ENCODE peak calls at places on chromosomes 7 and 10, in seven cellular contexts. One of them, this sample, is unnamed.

GRCh38 chr10:83592337-83592935 is 546.9 kb upstream of the GHITM start:
- DNase-seq in GM06990: no peak
- DNase-seq in transverse colon: no peak
- DNase-seq in fibroblast of pulmonary artery: no peak
- DNase-seq in nephron progenitor cell: no peak
- DNase-seq in body of pancreas: no peak
- DNase-seq in progenitor cell of endocrine pancreas: no peak
- DNase-seq in this sample: no peak

GRCh38 chr7:34327681-34328080 is 330.3 kb upstream of the NPSR1 start:
- DNase-seq in GM06990: no peak
- DNase-seq in transverse colon: no peak
- DNase-seq in fibroblast of pulmonary artery: no peak
- DNase-seq in nephron progenitor cell: no peak
- DNase-seq in body of pancreas: no peak
- DNase-seq in progenitor cell of endocrine pancreas: no peak
- DNase-seq in this sample: no peak

GRCh38 chr10:91479583-91479982 is 69.4 kb downstream of the HECTD2 start:
- DNase-seq in GM06990: no peak
- DNase-seq in transverse colon: no peak
- DNase-seq in fibroblast of pulmonary artery: no peak
- DNase-seq in nephron progenitor cell: no peak
- DNase-seq in body of pancreas: no peak
- DNase-seq in progenitor cell of endocrine pancreas: no peak
- DNase-seq in this sample: no peak

GRCh38 chr7:4270941-4271715 is 411.0 kb upstream of the FOXK1 start:
- DNase-seq in GM06990: no peak
- DNase-seq in transverse colon: no peak
- DNase-seq in fibroblast of pulmonary artery: no peak
- DNase-seq in nephron progenitor cell: no peak
- DNase-seq in body of pancreas: no peak
- DNase-seq in progenitor cell of endocrine pancreas: no peak
- DNase-seq in this sample: no peak

GRCh38 chr7:64887756-64888508 is 15.1 kb upstream of the ZNF273 start:
- DNase-seq in GM06990: no peak
- DNase-seq in transverse colon: peak; percentile 60
- DNase-seq in fibroblast of pulmonary artery: no peak
- DNase-seq in nephron progenitor cell: peak; percentile 42
- DNase-seq in body of pancreas: peak; percentile 52
- DNase-seq in progenitor cell of endocrine pancreas: no peak
- DNase-seq in this sample: no peak

GRCh38 chr10:86586516-86586915 is 64.9 kb upstream of the WAPL start:
- DNase-seq in GM06990: no peak
- DNase-seq in transverse colon: no peak
- DNase-seq in fibroblast of pulmonary artery: no peak
- DNase-seq in nephron progenitor cell: no peak
- DNase-seq in body of pancreas: no peak
- DNase-seq in progenitor cell of endocrine pancreas: no peak
- DNase-seq in this sample: no peak

GRCh38 chr7:4665661-4666060 is 16.4 kb upstream of the FOXK1 start:
- DNase-seq in GM06990: no peak
- DNase-seq in transverse colon: no peak
- DNase-seq in fibroblast of pulmonary artery: peak; percentile 95
- DNase-seq in nephron progenitor cell: no peak
- DNase-seq in body of pancreas: no peak
- DNase-seq in progenitor cell of endocrine pancreas: no peak
- DNase-seq in this sample: no peak

GRCh38 chr7:34343667-34344066 is 314.4 kb upstream of the NPSR1 start:
- DNase-seq in GM06990: no peak
- DNase-seq in transverse colon: no peak
- DNase-seq in fibroblast of pulmonary artery: no peak
- DNase-seq in nephron progenitor cell: no peak
- DNase-seq in body of pancreas: no peak
- DNase-seq in progenitor cell of endocrine pancreas: no peak
- DNase-seq in this sample: no peak

GRCh38 chr7:134422646-134423045 is 36.3 kb downstream of the AKR1B1 start:
- DNase-seq in GM06990: no peak
- DNase-seq in transverse colon: no peak
- DNase-seq in fibroblast of pulmonary artery: no peak
- DNase-seq in nephron progenitor cell: peak; percentile 12
- DNase-seq in body of pancreas: no peak
- DNase-seq in progenitor cell of endocrine pancreas: no peak
- DNase-seq in this sample: no peak

GRCh38 chr10:76031099-76031498 is 599.7 kb downstream of the LRMDA start:
- DNase-seq in GM06990: no peak
- DNase-seq in transverse colon: no peak
- DNase-seq in fibroblast of pulmonary artery: no peak
- DNase-seq in nephron progenitor cell: no peak
- DNase-seq in body of pancreas: no peak
- DNase-seq in progenitor cell of endocrine pancreas: no peak
- DNase-seq in this sample: no peak

GRCh38 chr7:112161253-112162160 is 44.7 kb downstream of the DOCK4 start:
- DNase-seq in GM06990: no peak
- DNase-seq in transverse colon: no peak
- DNase-seq in fibroblast of pulmonary artery: peak; percentile 18
- DNase-seq in nephron progenitor cell: no peak
- DNase-seq in body of pancreas: no peak
- DNase-seq in progenitor cell of endocrine pancreas: no peak
- DNase-seq in this sample: no peak

GRCh38 chr7:102119213-102119651 is 167.4 kb upstream of the SH2B2 start:
- DNase-seq in GM06990: no peak
- DNase-seq in transverse colon: no peak
- DNase-seq in fibroblast of pulmonary artery: peak; percentile 72
- DNase-seq in nephron progenitor cell: no peak
- DNase-seq in body of pancreas: no peak
- DNase-seq in progenitor cell of endocrine pancreas: no peak
- DNase-seq in this sample: no peak

GRCh38 chr10:5622186-5622585 is 44.2 kb downstream of the ASB13 start:
- DNase-seq in GM06990: no peak
- DNase-seq in transverse colon: no peak
- DNase-seq in fibroblast of pulmonary artery: no peak
- DNase-seq in nephron progenitor cell: no peak
- DNase-seq in body of pancreas: no peak
- DNase-seq in progenitor cell of endocrine pancreas: no peak
- DNase-seq in this sample: no peak

GRCh38 chr7:153386581-153386980 is 627.0 kb downstream of the ACTR3B start:
- DNase-seq in GM06990: no peak
- DNase-seq in transverse colon: no peak
- DNase-seq in fibroblast of pulmonary artery: no peak
- DNase-seq in nephron progenitor cell: no peak
- DNase-seq in body of pancreas: no peak
- DNase-seq in progenitor cell of endocrine pancreas: no peak
- DNase-seq in this sample: no peak

GRCh38 chr7:95469850-95470249 is 15.9 kb upstream of the ASB4 start:
- DNase-seq in GM06990: no peak
- DNase-seq in transverse colon: no peak
- DNase-seq in fibroblast of pulmonary artery: no peak
- DNase-seq in nephron progenitor cell: peak; percentile 8
- DNase-seq in body of pancreas: no peak
- DNase-seq in progenitor cell of endocrine pancreas: no peak
- DNase-seq in this sample: no peak

GRCh38 chr10:27558612-27559020 is 54.5 kb downstream of the RAB18 start:
- DNase-seq in GM06990: no peak
- DNase-seq in transverse colon: peak; percentile 58
- DNase-seq in fibroblast of pulmonary artery: peak; percentile 61
- DNase-seq in nephron progenitor cell: peak; percentile 55
- DNase-seq in body of pancreas: peak; percentile 70
- DNase-seq in progenitor cell of endocrine pancreas: peak; percentile 18
- DNase-seq in this sample: peak; percentile 59

GRCh38 chr10:58856508-58857240 is 319.8 kb upstream of the PHYHIPL start:
- DNase-seq in GM06990: no peak
- DNase-seq in transverse colon: no peak
- DNase-seq in fibroblast of pulmonary artery: peak; percentile 95
- DNase-seq in nephron progenitor cell: no peak
- DNase-seq in body of pancreas: peak; percentile 74
- DNase-seq in progenitor cell of endocrine pancreas: no peak
- DNase-seq in this sample: no peak

GRCh38 chr10:104922810-104923209 is 281.7 kb downstream of the SORCS3 start:
- DNase-seq in GM06990: peak; percentile 51
- DNase-seq in transverse colon: no peak
- DNase-seq in fibroblast of pulmonary artery: no peak
- DNase-seq in nephron progenitor cell: no peak
- DNase-seq in body of pancreas: no peak
- DNase-seq in progenitor cell of endocrine pancreas: no peak
- DNase-seq in this sample: peak; percentile 12

GRCh38 chr10:112721080-112721698 is 228.9 kb upstream of the TCF7L2 start:
- DNase-seq in GM06990: peak; percentile 9
- DNase-seq in transverse colon: no peak
- DNase-seq in fibroblast of pulmonary artery: peak; percentile 71
- DNase-seq in nephron progenitor cell: peak; percentile 7
- DNase-seq in body of pancreas: peak; percentile 49
- DNase-seq in progenitor cell of endocrine pancreas: no peak
- DNase-seq in this sample: peak; percentile 30
- TF ChIP-seq CTCF in GM06990: peak; percentile 64
- TF ChIP-seq CTCF in transverse colon: peak; percentile 62
- TF ChIP-seq CTCF in fibroblast of pulmonary artery: peak; percentile 77
- TF ChIP-seq CTCF in nephron progenitor cell: peak; percentile 61
- TF ChIP-seq CTCF in body of pancreas: peak; percentile 71
- TF ChIP-seq CTCF in progenitor cell of endocrine pancreas: peak; percentile 56
- TF ChIP-seq CTCF in this sample: peak; percentile 44

GRCh38 chr7:108247646-108248045 is 117.5 kb upstream of the LAMB4 start:
- DNase-seq in GM06990: no peak
- DNase-seq in transverse colon: no peak
- DNase-seq in fibroblast of pulmonary artery: peak; percentile 78
- DNase-seq in nephron progenitor cell: no peak
- DNase-seq in body of pancreas: no peak
- DNase-seq in progenitor cell of endocrine pancreas: no peak
- DNase-seq in this sample: no peak

GRCh38 chr7:108244110-108244509 is 113.9 kb upstream of the LAMB4 start:
- DNase-seq in GM06990: no peak
- DNase-seq in transverse colon: no peak
- DNase-seq in fibroblast of pulmonary artery: no peak
- DNase-seq in nephron progenitor cell: no peak
- DNase-seq in body of pancreas: no peak
- DNase-seq in progenitor cell of endocrine pancreas: no peak
- DNase-seq in this sample: no peak

GRCh38 chr7:108248418-108248817 is 118.3 kb upstream of the LAMB4 start:
- DNase-seq in GM06990: no peak
- DNase-seq in transverse colon: no peak
- DNase-seq in fibroblast of pulmonary artery: no peak
- DNase-seq in nephron progenitor cell: no peak
- DNase-seq in body of pancreas: no peak
- DNase-seq in progenitor cell of endocrine pancreas: no peak
- DNase-seq in this sample: no peak

GRCh38 chr7:108245523-108246226 is 115.5 kb upstream of the LAMB4 start:
- DNase-seq in GM06990: no peak
- DNase-seq in transverse colon: no peak
- DNase-seq in fibroblast of pulmonary artery: no peak
- DNase-seq in nephron progenitor cell: no peak
- DNase-seq in body of pancreas: no peak
- DNase-seq in progenitor cell of endocrine pancreas: no peak
- DNase-seq in this sample: no peak

DNA sequence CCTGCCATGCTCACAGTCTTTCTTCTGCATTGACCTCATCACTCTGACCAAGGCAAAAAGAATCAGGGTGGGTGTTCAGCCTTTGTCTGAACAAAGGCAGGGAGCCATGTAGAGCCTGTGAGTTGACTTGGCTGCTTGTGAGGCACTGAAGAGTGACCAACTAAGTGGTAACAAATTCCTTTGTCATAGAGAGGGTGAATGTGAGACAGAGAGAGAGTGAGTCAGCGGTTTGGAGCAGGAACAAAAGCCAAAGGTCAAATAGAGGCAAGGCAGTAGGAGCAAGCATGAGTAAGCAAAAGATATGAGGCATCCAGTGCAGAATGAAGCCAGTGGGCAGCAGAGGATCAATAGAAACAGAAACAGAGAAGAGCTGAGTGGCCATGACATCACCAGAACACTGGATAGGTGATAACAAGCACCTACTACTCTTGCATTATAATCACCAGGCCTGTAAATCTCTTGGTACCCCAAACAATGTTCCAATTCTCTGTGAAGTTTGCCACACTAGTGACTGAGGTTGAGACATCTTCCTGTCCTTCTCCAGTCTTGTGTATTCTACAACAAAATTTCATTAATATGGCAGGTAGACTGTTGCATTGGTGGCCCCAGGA is 116.2 kb upstream of the LAMB4 start:
- DNase-seq in GM06990: peak; percentile 52
- DNase-seq in transverse colon: no peak
- DNase-seq in fibroblast of pulmonary artery: peak; percentile 96
- DNase-seq in nephron progenitor cell: peak; percentile 6
- DNase-seq in body of pancreas: peak; percentile 55
- DNase-seq in progenitor cell of endocrine pancreas: no peak
- DNase-seq in this sample: no peak
- TF ChIP-seq CTCF in GM06990: no peak
- TF ChIP-seq CTCF in transverse colon: no peak
- TF ChIP-seq CTCF in fibroblast of pulmonary artery: peak; percentile 19
- TF ChIP-seq CTCF in nephron progenitor cell: no peak
- TF ChIP-seq CTCF in body of pancreas: no peak
- TF ChIP-seq CTCF in progenitor cell of endocrine pancreas: no peak
- TF ChIP-seq CTCF in this sample: peak; percentile 19

GRCh38 chr10:69418052-69418752 is 1.5 kb upstream of the TACR2 start:
- DNase-seq in GM06990: no peak
- DNase-seq in transverse colon: peak; percentile 48
- DNase-seq in fibroblast of pulmonary artery: no peak
- DNase-seq in nephron progenitor cell: no peak
- DNase-seq in body of pancreas: no peak
- DNase-seq in progenitor cell of endocrine pancreas: no peak
- DNase-seq in this sample: no peak

GRCh38 chr10:69421611-69422308 is 5.0 kb upstream of the TACR2 start:
- DNase-seq in GM06990: no peak
- DNase-seq in transverse colon: peak; percentile 64
- DNase-seq in fibroblast of pulmonary artery: peak; percentile 67
- DNase-seq in nephron progenitor cell: no peak
- DNase-seq in body of pancreas: no peak
- DNase-seq in progenitor cell of endocrine pancreas: no peak
- DNase-seq in this sample: no peak

GRCh38 chr10:69417542-69417941 is 824 bp upstream of the TACR2 start:
- DNase-seq in GM06990: no peak
- DNase-seq in transverse colon: no peak
- DNase-seq in fibroblast of pulmonary artery: no peak
- DNase-seq in nephron progenitor cell: no peak
- DNase-seq in body of pancreas: no peak
- DNase-seq in progenitor cell of endocrine pancreas: no peak
- DNase-seq in this sample: no peak

GRCh38 chr10:69419096-69419760 is 2.5 kb upstream of the TACR2 start:
- DNase-seq in GM06990: no peak
- DNase-seq in transverse colon: no peak
- DNase-seq in fibroblast of pulmonary artery: no peak
- DNase-seq in nephron progenitor cell: no peak
- DNase-seq in body of pancreas: no peak
- DNase-seq in progenitor cell of endocrine pancreas: no peak
- DNase-seq in this sample: no peak

GRCh38 chr10:69419761-69420126 is 3.0 kb upstream of the TACR2 start:
- DNase-seq in GM06990: no peak
- DNase-seq in transverse colon: no peak
- DNase-seq in fibroblast of pulmonary artery: no peak
- DNase-seq in nephron progenitor cell: no peak
- DNase-seq in body of pancreas: no peak
- DNase-seq in progenitor cell of endocrine pancreas: no peak
- DNase-seq in this sample: no peak
- TF ChIP-seq CTCF in GM06990: no peak
- TF ChIP-seq CTCF in transverse colon: no peak
- TF ChIP-seq CTCF in fibroblast of pulmonary artery: no peak
- TF ChIP-seq CTCF in nephron progenitor cell: no peak
- TF ChIP-seq CTCF in body of pancreas: no peak
- TF ChIP-seq CTCF in progenitor cell of endocrine pancreas: no peak
- TF ChIP-seq CTCF in this sample: no peak

DNA sequence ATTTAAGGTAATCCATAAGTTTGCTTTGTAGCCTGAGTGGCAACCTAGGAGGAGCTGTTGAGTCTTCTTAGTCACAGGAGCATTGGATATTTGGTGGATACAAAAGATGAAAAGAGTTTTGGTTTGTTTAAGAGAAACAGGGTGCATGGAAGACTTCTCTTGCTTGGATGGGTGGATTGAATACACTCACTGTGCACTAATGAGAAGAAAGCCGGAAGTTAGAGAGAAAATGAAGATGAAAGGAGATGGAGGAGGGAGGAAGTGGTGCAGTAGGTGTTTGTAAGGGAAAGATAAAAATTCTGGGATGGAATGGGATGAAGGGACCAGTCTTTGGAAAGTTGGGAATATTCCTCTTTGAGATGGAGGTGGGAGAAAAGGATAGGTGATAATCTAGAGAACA is 7.7 kb downstream of the MDFIC start:
- DNase-seq in GM06990: no peak
- DNase-seq in transverse colon: no peak
- DNase-seq in fibroblast of pulmonary artery: no peak
- DNase-seq in nephron progenitor cell: no peak
- DNase-seq in body of pancreas: no peak
- DNase-seq in progenitor cell of endocrine pancreas: no peak
- DNase-seq in this sample: no peak
- TF ChIP-seq CTCF in GM06990: peak; percentile 24
- TF ChIP-seq CTCF in transverse colon: no peak
- TF ChIP-seq CTCF in fibroblast of pulmonary artery: peak; percentile 1
- TF ChIP-seq CTCF in nephron progenitor cell: no peak
- TF ChIP-seq CTCF in body of pancreas: no peak
- TF ChIP-seq CTCF in progenitor cell of endocrine pancreas: no peak
- TF ChIP-seq CTCF in this sample: peak; percentile 29

This sample was measured in GM10248.